ENCODE peak calls at places on chromosomes 7 and 10, in five cellular contexts. T is naive thymus-derived CD4-positive, alpha-beta T cell; P is neural progenitor cell; U is cardiac muscle cell; Q is tibial artery. F is an unnamed sample. For H3K4me1 and H3K36me3, the result is how much of the 10 kb centered on the place peaks cover.

GRCh38 chr10:118504044-118504944 is 91.2 kb downstream of the PRLHR start:
- DNase-seq in U (peak), T (no peak), P (peak), Q (no peak), F (peak)

GRCh38 chr7:116631676-116632075 is 40.3 kb upstream of the MET start:
- DNase-seq in U (no peak), T (no peak), P (no peak), Q (no peak), F (no peak)

GRCh38 chr10:124637091-124637700 is 107.0 kb downstream of the FAM53B start:
- DNase-seq in U (no peak), P (no peak), Q (no peak), T (no peak), F (no peak)

GRCh38 chr10:118968071-118968470 is 61.4 kb upstream of the NANOS1 start:
- DNase-seq in P (no peak), T (no peak), U (no peak), Q (no peak), F (no peak)

GRCh38 chr10:29409241-29410051 is 120.6 kb downstream of the LYZL1 start:
- DNase-seq in U (peak), T (peak), Q (peak), P (no peak), F (peak)

GRCh38 chr10:83612050-83612449 is 527.3 kb upstream of the GHITM start:
- DNase-seq in P (no peak), U (peak), Q (no peak), T (no peak), F (peak)

GRCh38 chr7:127390817-127391590 is 1.5 kb downstream of the ZNF800 start:
- DNase-seq in T (no peak), Q (no peak), U (no peak), P (peak), F (no peak)

GRCh38 chr7:80937336-80937735 is 18.5 kb upstream of the SEMA3C start:
- DNase-seq in Q (no peak), U (no peak), T (no peak), P (no peak), F (no peak)

GRCh38 chr10:30980951-30981616 is 50.6 kb downstream of the ZNF438 start:
- DNase-seq in Q (peak), P (no peak), T (no peak), U (peak), F (no peak)

GRCh38 chr10:7986851-7987250 is 67.6 kb upstream of the GATA3 start:
- DNase-seq in U (peak), Q (no peak), T (no peak), P (no peak), F (no peak)

GRCh38 chr7:112023786-112024185 is 182.4 kb downstream of the DOCK4 start:
- DNase-seq in T (no peak), P (no peak), Q (no peak), U (no peak), F (no peak)

GRCh38 chr10:89217057-89217990 is 10.2 kb upstream of the CH25H start:
- DNase-seq in P (peak), Q (no peak), U (peak), T (peak), F (peak)

GRCh38 chr7:149818536-149818840 is 19.7 kb upstream of the ZNF862 start:
- DNase-seq in Q (no peak), T (no peak), P (no peak), U (no peak), F (no peak)

GRCh38 chr10:106338486-106338885 is 826.0 kb downstream of the SORCS1 start:
- DNase-seq in U (peak), P (peak), Q (no peak), T (no peak), F (no peak)

GRCh38 chr7:2627258-2628136 is 4.3 kb upstream of the TTYH3 start:
- DNase-seq in T (no peak), Q (no peak), U (no peak), P (no peak), F (no peak)

GRCh38 chr7:28163955-28164354 is 16.6 kb downstream of the JAZF1 start:
- DNase-seq in U (peak), T (no peak), P (no peak), Q (no peak), F (peak)

GRCh38 chr10:25405871-25406270 is 231.1 kb downstream of the GPR158 start:
- DNase-seq in U (peak), P (no peak), T (no peak), Q (no peak), F (no peak)

GRCh38 chr7:99132922-99133321 is 11.0 kb downstream of the SMURF1 start:
- DNase-seq in P (no peak), Q (no peak), T (no peak), U (no peak), F (no peak)

GRCh38 chr10:42836771-42837468 is 54.3 kb downstream of the BMS1 start:
- DNase-seq in T (no peak), P (no peak), U (peak), Q (no peak), F (peak)

GRCh38 chr7:32536585-32536984 is 41.3 kb downstream of the AVL9 start:
- DNase-seq in U (peak), Q (no peak), P (no peak), T (no peak), F (peak)

GRCh38 chr7:114212753-114213439 is 201.7 kb upstream of the FOXP2 start:
- DNase-seq in P (no peak), T (no peak), U (no peak), Q (no peak), F (peak)

GRCh38 chr7:41733063-41733398 is 30.1 kb upstream of the INHBA start:
- DNase-seq in T (no peak), P (no peak), U (no peak), Q (no peak), F (no peak)

GRCh38 chr7:158025651-158026600 is 561.7 kb downstream of the PTPRN2 start:
- DNase-seq in U (no peak), Q (peak), T (no peak), P (peak), F (no peak)

GRCh38 chr10:51876528-51876927 is 177.1 kb upstream of the CSTF2T start:
- DNase-seq in U (no peak), T (no peak), Q (no peak), P (no peak), F (no peak)

GRCh38 chr7:72437610-72438009 is 25.5 kb upstream of the CALN1 start:
- DNase-seq in U (no peak), P (no peak), Q (no peak), T (no peak), F (no peak)

GRCh38 chr10:24360286-24361127 is 151.6 kb downstream of the KIAA1217 start:
- DNase-seq in Q (peak), U (peak), T (no peak), P (peak), F (peak)

GRCh38 chr10:100509241-100509640 is 10.4 kb downstream of the SEC31B start:
- DNase-seq in Q (no peak), P (no peak), U (peak), T (peak), F (no peak)

GRCh38 chr7:2929321-2930201 is 85.5 kb upstream of the GNA12 start:
- DNase-seq in Q (no peak), T (no peak), U (no peak), P (no peak), F (no peak)

GRCh38 chr10:7789390-7789789 is 1.4 kb downstream of the ATP5F1C start:
- DNase-seq in T (no peak), P (no peak), Q (no peak), U (peak), F (peak)

GRCh38 chr10:87961314-87961713 is 97.9 kb downstream of the PTEN start:
- DNase-seq in U (peak), P (no peak), Q (no peak), T (no peak), F (peak)

GRCh38 chr10:77405771-77406241 is 231.8 kb downstream of the KCNMA1 start:
- DNase-seq in T (no peak), P (peak), U (peak), Q (peak), F (peak)

GRCh38 chr7:5634107-5634950 is 147.1 kb downstream of the RNF216 start:
- DNase-seq in P (peak), Q (peak), U (peak), T (no peak), F (peak)

GRCh38 chr10:27771231-27771630 is 25.6 kb upstream of the MKX start:
- DNase-seq in Q (no peak), T (no peak), P (no peak), U (no peak), F (no peak)

GRCh38 chr7:3733541-3734140 is 432.6 kb downstream of the SDK1 start:
- DNase-seq in U (no peak), Q (no peak), T (no peak), P (no peak), F (no peak)

GRCh38 chr7:46360811-46361210 is 439.7 kb upstream of the IGFBP3 start:
- DNase-seq in T (no peak), Q (no peak), P (no peak), U (no peak), F (no peak)

GRCh38 chr10:3500408-3500856 is 284.6 kb downstream of the KLF6 start:
- DNase-seq in U (peak), P (peak), T (no peak), Q (peak), F (peak)
- H3K4me3 ChIP-seq in U (no peak), P (no peak), T (no peak), Q (no peak), F (no peak)

GRCh38 chr10:4656576-4657194 is 169.3 kb upstream of the AKR1E2 start:
- DNase-seq in Q (peak), U (peak), T (peak), P (peak), F (peak)

GRCh38 chr10:4652111-4653010 is 173.6 kb upstream of the AKR1E2 start:
- DNase-seq in Q (no peak), U (no peak), P (no peak), T (no peak), F (no peak)

GRCh38 chr10:4653160-4653559 is 172.8 kb upstream of the AKR1E2 start:
- DNase-seq in P (peak), T (no peak), U (no peak), Q (no peak), F (no peak)

GRCh38 chr10:4654496-4654895 is 171.5 kb upstream of the AKR1E2 start:
- DNase-seq in Q (no peak), P (no peak), U (no peak), T (no peak), F (no peak)

GRCh38 chr10:4655406-4655805 is 170.6 kb upstream of the AKR1E2 start:
- DNase-seq in Q (no peak), T (no peak), P (no peak), U (no peak), F (no peak)
- H3K4me1 ChIP-seq in Q (under half), T (under half), P (under half), U (under half), F (under half)

GRCh38 chr10:1120761-1121160 is 64.6 kb downstream of the WDR37 start:
- DNase-seq in P (no peak), Q (no peak), U (no peak), T (no peak), F (no peak)
- H3K36me3 ChIP-seq in P (under half), Q (half or more), U (under half), T (half or more), F (half or more)

DNA sequence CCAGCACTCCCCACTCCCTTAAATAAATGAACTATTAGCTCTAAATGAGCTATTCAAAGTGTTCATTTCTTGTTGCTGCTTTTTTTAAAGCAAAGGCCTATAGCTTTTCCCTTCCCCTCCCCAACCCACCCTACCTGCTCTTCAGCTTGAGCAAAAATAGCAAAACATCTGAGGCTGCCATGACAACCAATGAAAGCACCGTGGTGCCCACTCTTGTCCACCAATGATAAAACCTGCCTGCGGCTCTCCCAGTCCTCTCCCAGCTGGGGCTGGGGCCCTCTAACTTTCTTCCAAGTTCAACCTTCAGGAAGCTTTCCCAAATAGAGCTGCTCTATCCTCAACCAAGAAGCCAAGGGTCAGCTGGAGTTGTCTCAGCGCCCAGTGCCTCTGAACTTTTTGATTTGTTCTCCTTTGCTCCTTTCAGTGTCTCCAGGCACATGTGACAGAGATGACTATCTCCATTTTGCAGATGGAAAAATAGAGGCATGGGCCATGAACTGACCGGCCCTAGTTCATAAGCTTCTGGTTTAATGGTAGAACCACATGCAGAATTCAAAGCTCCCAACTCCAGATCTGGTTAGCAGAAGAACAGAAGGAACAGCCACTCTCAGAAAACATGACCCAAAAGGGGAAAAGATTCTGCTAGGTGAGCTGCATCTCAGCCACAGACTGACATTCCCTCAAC is 47.7 kb downstream of the PIK3AP1 start:
- DNase-seq in P (no peak), U (no peak), Q (no peak), T (no peak), F (no peak)
- H3K4me3 ChIP-seq in P (no peak), U (no peak), Q (no peak), T (no peak), F (no peak)

DNA sequence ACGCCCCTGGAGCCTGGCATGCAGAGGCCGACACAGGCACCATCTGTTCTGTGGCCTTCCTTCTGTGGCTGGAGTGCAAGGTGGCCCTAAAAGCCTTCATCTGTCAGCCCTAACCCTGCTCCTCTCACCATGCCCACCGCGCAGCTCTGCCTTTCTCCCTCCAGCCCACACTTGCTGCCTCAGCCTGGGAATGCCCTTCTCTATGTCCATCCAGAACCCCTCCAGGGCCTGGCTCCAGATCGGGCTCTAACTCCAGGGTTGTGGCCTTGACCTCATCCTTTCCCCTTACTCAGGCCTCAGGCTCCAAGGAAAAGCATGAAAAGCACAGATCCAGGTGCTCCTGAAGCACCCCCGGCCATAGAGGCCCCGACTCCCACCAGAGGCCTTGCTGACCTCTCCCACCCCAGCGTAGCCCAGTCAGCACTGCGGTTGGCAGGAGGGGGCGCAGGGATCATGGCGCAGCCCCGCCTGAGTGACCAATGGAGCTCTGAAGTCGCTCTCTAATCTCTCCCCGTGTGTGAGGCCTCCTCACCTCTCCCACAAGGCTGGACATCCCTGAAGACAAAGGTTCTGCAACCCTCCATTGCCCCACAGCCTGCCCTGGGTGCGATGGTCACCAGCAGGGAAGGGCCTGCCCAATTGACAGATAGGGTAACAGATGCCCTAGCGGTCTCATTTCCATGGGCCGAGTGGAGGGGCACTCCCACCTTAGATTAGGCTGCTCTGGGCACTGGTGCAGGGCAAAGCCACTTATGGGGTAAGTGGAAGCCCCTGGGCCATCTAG is 9.2 kb downstream of the ZCCHC24 start:
- DNase-seq in U (no peak), T (no peak), P (no peak), Q (no peak), F (no peak)
- H3K4me1 ChIP-seq in U (half or more), T (under half), P (under half), Q (under half), F (half or more)

DNA sequence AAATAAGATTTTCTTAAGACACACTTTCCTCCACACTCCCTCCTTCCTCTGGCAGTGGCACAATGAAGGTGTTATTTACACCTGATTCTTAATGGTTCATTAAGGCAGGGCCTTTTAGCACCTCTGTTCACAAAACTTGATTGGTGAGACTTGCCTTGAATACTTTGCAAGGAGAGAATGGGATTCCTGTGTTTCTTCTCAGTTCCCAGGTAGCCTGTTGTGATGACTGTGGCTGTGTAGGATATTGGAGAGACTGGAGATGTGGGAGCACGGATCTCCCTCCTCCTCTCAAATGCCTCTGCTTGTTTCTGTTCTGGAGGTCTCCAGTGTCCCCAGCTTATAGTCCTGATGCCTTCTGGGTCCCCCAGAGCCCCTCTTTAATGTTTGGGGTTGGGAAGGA is 28.0 kb downstream of the ADCYAP1R1 start:
- DNase-seq in U (no peak), T (no peak), P (no peak), Q (no peak), F (no peak)
- H3K36me3 ChIP-seq in U (under half), T (under half), P (under half), Q (under half), F (under half)

DNA sequence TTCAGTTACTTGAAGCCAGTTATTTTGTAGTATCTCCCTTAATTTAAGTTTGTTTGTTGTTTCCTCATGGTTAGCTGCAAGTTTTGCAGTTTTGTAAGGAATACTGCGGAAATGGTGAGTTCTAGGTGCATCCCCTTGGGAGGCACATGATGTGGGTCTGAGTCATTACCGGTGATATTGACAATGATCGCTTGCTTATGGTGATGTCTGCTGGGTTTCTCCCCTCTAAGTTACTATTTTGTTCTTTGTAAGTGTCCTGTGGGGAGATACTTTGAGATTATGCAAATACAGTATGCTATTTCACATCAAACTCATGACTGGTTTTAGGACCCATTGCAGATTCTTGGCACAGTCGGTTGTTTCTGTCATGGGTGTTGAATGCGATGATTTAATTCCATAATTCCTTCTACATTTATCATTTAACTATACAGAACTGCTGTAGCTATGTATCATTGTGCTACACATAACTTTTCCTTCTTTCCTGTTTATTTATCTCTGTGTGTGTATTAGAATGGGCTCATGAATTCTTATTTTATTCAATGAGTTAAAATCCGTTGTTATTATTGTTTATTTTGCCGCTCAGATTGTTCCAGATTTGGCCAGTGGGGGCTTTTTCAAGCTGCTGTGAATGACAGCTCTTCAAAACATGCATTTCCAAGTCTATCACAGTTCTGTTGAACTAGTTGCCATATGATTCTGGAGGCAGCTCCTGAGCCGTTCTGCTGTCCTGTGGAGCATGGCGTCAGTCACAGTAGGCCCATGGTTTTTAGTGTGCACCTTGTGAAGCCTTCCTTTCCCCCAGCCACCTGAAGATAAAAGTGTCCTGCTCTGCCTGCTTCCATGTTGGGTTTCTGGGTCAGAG is 18.4 kb downstream of the TSPAN14 start:
- DNase-seq in T (peak), U (peak), P (no peak), Q (no peak), F (peak)
- H3K4me3 ChIP-seq in T (peak), U (no peak), P (no peak), Q (no peak), F (peak)

GRCh38 chr10:5390607-5391205 is 13.9 kb downstream of the TUBAL3 start:
- DNase-seq in P (no peak), U (no peak), Q (no peak), T (no peak), F (no peak)
- H3K4me1 ChIP-seq in P (under half), U (under half), Q (under half), T (under half), F (under half)